ENCODE peak calls at places on chromosomes 16 and 17, in four cellular contexts. F is HCT116, S is HepG2, R is K562. U is an unnamed sample. For H3K36me3, the result is how much of the 10 kb centered on the place peaks cover.

GRCh38 chr17:67392111-67392510 is 15.0 kb downstream of the PITPNC1 start:
- DNase-seq in F (no peak), S (no peak), R (no peak), U (no peak)

GRCh38 chr16:2675021-2675420 is 7.3 kb upstream of the KCTD5 start:
- DNase-seq in F (no peak), S (no peak), R (no peak), U (no peak)

GRCh38 chr17:80899402-80900268 is 92.0 kb upstream of the CHMP6 start:
- DNase-seq in F (peak), S (peak), R (peak), U (no peak)

GRCh38 chr17:66533572-66533971 is 231.2 kb downstream of the PRKCA start:
- DNase-seq in F (no peak), S (no peak), R (no peak), U (no peak)

GRCh38 chr17:31581022-31581483 is 189.6 kb downstream of the RAB11FIP4 start:
- DNase-seq in F (no peak), S (no peak), R (no peak), U (no peak)

GRCh38 chr17:67487506-67487905 is 110.4 kb downstream of the PITPNC1 start:
- DNase-seq in F (no peak), S (no peak), R (no peak), U (no peak)

GRCh38 chr16:88634141-88634993 is 4.0 kb upstream of the IL17C start:
- DNase-seq in F (no peak), S (no peak), R (peak), U (no peak)

GRCh38 chr17:26792486-26792885 is 501.4 kb upstream of the WSB1 start:
- DNase-seq in F (no peak), S (no peak), R (no peak), U (peak)

GRCh38 chr16:19168173-19169080 is at the start of gene SYT17:
- DNase-seq in F (no peak), S (no peak), R (no peak), U (no peak)

GRCh38 chr16:69397821-69398521 is 12.2 kb upstream of the TERF2 start:
- DNase-seq in F (peak), S (peak), R (no peak), U (no peak)

GRCh38 chr17:68228817-68229570 is 18.8 kb upstream of the AMZ2 start:
- DNase-seq in F (no peak), S (no peak), R (no peak), U (no peak)

GRCh38 chr16:69942099-69942491 is 9.0 kb upstream of the CLEC18A start:
- DNase-seq in F (no peak), S (no peak), R (no peak), U (no peak)

GRCh38 chr16:79348521-79349306 is 251.8 kb downstream of the MAF start:
- DNase-seq in F (no peak), S (no peak), R (no peak), U (no peak)

GRCh38 chr17:29570521-29570920 is 2.0 kb downstream of the TP53I13 start:
- DNase-seq in F (no peak), S (no peak), R (no peak), U (no peak)

GRCh38 chr17:80838381-80839345 is 153.0 kb upstream of the CHMP6 start:
- DNase-seq in F (no peak), S (no peak), R (no peak), U (no peak)

GRCh38 chr16:78496189-78496588 is 396.7 kb downstream of the WWOX start:
- DNase-seq in F (no peak), S (no peak), R (no peak), U (no peak)

GRCh38 chr17:61251939-61252865 is 147.4 kb upstream of the TBX2 start:
- DNase-seq in F (no peak), S (no peak), R (no peak), U (no peak)

GRCh38 chr16:17602678-17603077 is 131.9 kb upstream of the XYLT1 start:
- DNase-seq in F (no peak), S (no peak), R (no peak), U (no peak)

GRCh38 chr17:82103588-82104451 is 5.8 kb upstream of the FASN start:
- DNase-seq in F (no peak), S (peak), R (peak), U (no peak)

GRCh38 chr16:86701286-86701975 is 123.1 kb downstream of the FOXL1 start:
- DNase-seq in F (no peak), S (no peak), R (no peak), U (no peak)

GRCh38 chr17:418421-418751 is 65.8 kb upstream of the RPH3AL start:
- DNase-seq in F (no peak), S (no peak), R (no peak), U (no peak)
- TF ChIP-seq TCF7L2 in F (no peak), S (no peak), R (no peak), U (no peak)

GRCh38 chr17:35371934-35372333 is 1.5 kb downstream of the SLFN11 start:
- DNase-seq in F (no peak), S (no peak), R (no peak), U (no peak)

GRCh38 chr17:35373984-35374765 is 754 bp upstream of the SLFN11 start:
- DNase-seq in F (no peak), S (no peak), R (no peak), U (no peak)

GRCh38 chr17:35372846-35373531 is 432 bp downstream of the SLFN11 start:
- DNase-seq in F (no peak), S (no peak), R (peak), U (no peak)

GRCh38 chr17:35373532-35373983 is at the start of gene SLFN11:
- DNase-seq in F (no peak), S (no peak), R (peak), U (no peak)

GRCh38 chr17:35368086-35368824 is 5.2 kb downstream of the SLFN11 start:
- DNase-seq in F (no peak), S (no peak), R (no peak), U (no peak)
- H3K36me3 ChIP-seq in F (under half), S (under half), R (under half), U (under half)

GRCh38 chr16:55779391-55780094 is 53.4 kb downstream of the CES1 start:
- DNase-seq in F (no peak), S (no peak), R (no peak), U (no peak)

GRCh38 chr16:55773859-55774549 is 58.9 kb downstream of the CES1 start:
- DNase-seq in F (no peak), S (no peak), R (no peak), U (no peak)

GRCh38 chr16:55778718-55779117 is 54.2 kb downstream of the CES1 start:
- DNase-seq in F (no peak), S (no peak), R (no peak), U (no peak)

DNA sequence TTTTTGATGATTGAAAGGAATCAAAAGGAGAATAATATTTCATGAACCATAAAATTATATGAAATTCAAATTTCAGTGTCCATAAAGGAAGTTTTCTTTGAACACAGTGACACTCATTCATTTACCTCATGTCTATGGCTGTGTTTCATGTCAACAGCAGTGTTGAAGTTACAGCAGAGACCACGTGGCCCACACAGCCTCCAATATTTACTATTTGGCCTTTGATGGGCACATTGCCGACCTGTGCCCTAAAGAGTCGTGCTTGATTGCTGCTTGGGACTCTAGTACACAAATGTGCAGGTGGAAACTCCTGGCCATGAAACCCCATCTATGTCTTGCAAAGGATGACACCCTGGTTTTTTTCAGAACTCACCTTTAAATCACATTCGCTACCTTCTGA is 57.0 kb downstream of the CES1 start:
- DNase-seq in F (no peak), S (no peak), R (no peak), U (no peak)
- TF ChIP-seq TCF7L2 in F (no peak), S (no peak), R (no peak), U (no peak)

DNA sequence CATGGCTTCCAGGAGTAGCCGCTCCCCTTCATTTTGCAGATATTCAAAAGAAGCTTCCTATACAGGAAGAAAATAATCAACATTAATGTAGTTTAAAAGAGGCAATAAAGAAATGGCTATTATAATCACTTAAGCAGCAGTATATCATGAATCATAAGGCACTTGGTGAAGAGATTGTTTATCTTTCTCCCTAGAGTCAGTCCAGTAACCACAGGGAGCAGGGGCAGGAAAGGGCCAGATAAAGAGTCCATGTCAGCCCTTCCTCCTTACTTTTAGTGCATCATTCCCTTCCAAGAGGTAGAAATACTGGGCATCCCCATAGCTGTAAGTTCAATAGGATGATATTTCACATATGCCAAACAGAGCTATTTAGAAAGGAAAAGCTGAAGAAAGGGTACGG is 184.6 kb upstream of the C17orf78 start:
- DNase-seq in F (no peak), S (no peak), R (no peak), U (no peak)
- H3K36me3 ChIP-seq in F (under half), S (under half), R (half or more), U (under half)

GRCh38 chr17:83200746-83201145 is 121.3 kb downstream of the METRNL start:
- DNase-seq in F (no peak), S (no peak), R (no peak), U (no peak)

GRCh38 chr17:83203073-83203471 is 123.7 kb downstream of the METRNL start:
- DNase-seq in F (no peak), S (peak), R (no peak), U (no peak)

GRCh38 chr17:83201206-83202001 is 122.0 kb downstream of the METRNL start:
- DNase-seq in F (no peak), S (no peak), R (no peak), U (no peak)

GRCh38 chr17:83203472-83204221 is 124.2 kb downstream of the METRNL start:
- DNase-seq in F (no peak), S (no peak), R (no peak), U (no peak)

GRCh38 chr17:83202002-83203000 is 122.9 kb downstream of the METRNL start:
- DNase-seq in F (no peak), S (no peak), R (no peak), U (no peak)
- TF ChIP-seq TCF7L2 in F (no peak), S (no peak), R (no peak), U (no peak)

GRCh38 chr16:10519297-10519696 is 61.1 kb downstream of the EMP2 start:
- DNase-seq in F (no peak), S (no peak), R (no peak), U (no peak)
- H3K36me3 ChIP-seq in F (under half), S (under half), R (under half), U (under half)

DNA sequence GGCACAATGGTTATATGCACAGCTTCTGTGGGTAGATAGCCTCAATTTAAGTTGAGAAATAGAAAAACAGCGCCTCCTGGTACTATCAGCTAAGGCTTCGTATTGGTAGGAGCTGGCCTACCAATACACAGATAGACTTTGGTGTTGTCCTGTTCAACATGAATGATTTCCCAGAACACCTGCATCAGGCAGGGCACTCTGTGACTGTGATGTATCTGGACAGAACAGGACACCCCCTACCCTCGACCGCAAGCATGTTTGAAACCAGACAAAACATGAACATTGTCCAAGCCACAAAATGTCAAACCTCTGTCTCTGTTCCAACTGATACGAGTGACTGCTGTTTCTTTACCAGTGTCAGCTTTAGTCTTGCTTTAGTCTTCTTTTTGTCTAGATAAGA is 144.9 kb downstream of the HAPSTR1 start:
- DNase-seq in F (no peak), S (no peak), R (no peak), U (no peak)
- TF ChIP-seq TCF7L2 in F (no peak), S (no peak), R (no peak), U (no peak)

GRCh38 chr16:30979170-30980067 is 5.6 kb upstream of the HSD3B7 start:
- DNase-seq in F (no peak), S (no peak), R (peak), U (no peak)

GRCh38 chr16:30974348-30974747 is 10.7 kb upstream of the HSD3B7 start:
- DNase-seq in F (no peak), S (no peak), R (no peak), U (no peak)

GRCh38 chr16:30977502-30977901 is 7.5 kb upstream of the HSD3B7 start:
- DNase-seq in F (no peak), S (no peak), R (peak), U (no peak)

GRCh38 chr16:30980068-30980371 is 5.0 kb upstream of the HSD3B7 start:
- DNase-seq in F (no peak), S (no peak), R (no peak), U (no peak)

GRCh38 chr16:30976486-30976885 is 8.5 kb upstream of the HSD3B7 start:
- DNase-seq in F (no peak), S (no peak), R (no peak), U (no peak)
- H3K36me3 ChIP-seq in F (under half), S (half or more), R (half or more), U (under half)